ENCODE peak calls at places on chromosome 1, in nine cellular contexts. Q, K, Y, D, O, J, T, C and N are unnamed samples.

GRCh38 chr1:199265319-199265718 is 626.5 kb downstream of the PTPRC start:
- DNase-seq in Q (no peak), K (no peak), Y (no peak), D (no peak), O (no peak), J (no peak), T (no peak), C (no peak), N (no peak)

GRCh38 chr1:4631321-4631720 is 23.1 kb upstream of the AJAP1 start:
- DNase-seq in Q (no peak), K (no peak), Y (no peak), D (no peak), O (no peak), J (no peak), T (no peak), C (no peak), N (no peak)

GRCh38 chr1:206896261-206896660 is 982 bp upstream of the IL24 start:
- DNase-seq in Q (no peak), K (no peak), Y (no peak), D (no peak), O (no peak), J (no peak), T (no peak), C (no peak), N (no peak)

GRCh38 chr1:180542530-180543171 is 16.1 kb upstream of the OVAAL start:
- DNase-seq in Q (no peak), K (no peak), Y (no peak), D (no peak), O (peak; percentile 35), J (no peak), T (no peak), C (no peak), N (no peak)

GRCh38 chr1:95018602-95019369 is 54.0 kb downstream of the ALG14 start:
- DNase-seq in Q (no peak), K (peak; percentile 49), Y (peak; percentile 30), D (no peak), O (no peak), J (no peak), T (no peak), C (no peak), N (no peak)

GRCh38 chr1:247212914-247213617 is 41.2 kb upstream of the ZNF124 start:
- DNase-seq in Q (no peak), K (no peak), Y (no peak), D (no peak), O (no peak), J (no peak), T (no peak), C (no peak), N (no peak)

GRCh38 chr1:9270290-9270900 is 22.3 kb upstream of the SPSB1 start:
- DNase-seq in Q (no peak), K (peak; percentile 70), Y (no peak), D (no peak), O (no peak), J (no peak), T (no peak), C (no peak), N (no peak)

GRCh38 chr1:161168906-161169305 is 2.7 kb downstream of the PPOX start:
- DNase-seq in Q (no peak), K (no peak), Y (no peak), D (no peak), O (no peak), J (no peak), T (no peak), C (no peak), N (no peak)

GRCh38 chr1:71296551-71296950 is 215.7 kb upstream of the ZRANB2 start:
- DNase-seq in Q (no peak), K (no peak), Y (no peak), D (no peak), O (no peak), J (no peak), T (no peak), C (no peak), N (no peak)

GRCh38 chr1:31977361-31978131 is 36.1 kb upstream of the KHDRBS1 start:
- DNase-seq in Q (no peak), K (peak; percentile 58), Y (no peak), D (no peak), O (peak; percentile 6), J (peak; percentile 51), T (no peak), C (no peak), N (no peak)

GRCh38 chr1:20190761-20191160 is 4.4 kb upstream of the PLA2G2C start:
- DNase-seq in Q (no peak), K (no peak), Y (no peak), D (no peak), O (no peak), J (no peak), T (no peak), C (no peak), N (no peak)

GRCh38 chr1:206497774-206498173 is 9.6 kb upstream of the RASSF5 start:
- DNase-seq in Q (no peak), K (no peak), Y (no peak), D (no peak), O (no peak), J (no peak), T (no peak), C (no peak), N (no peak)

GRCh38 chr1:12502300-12503109 is 115.5 kb downstream of the DHRS3 start:
- DNase-seq in Q (no peak), K (peak; percentile 27), Y (no peak), D (no peak), O (no peak), J (no peak), T (peak; percentile 25), C (no peak), N (no peak)

DNA sequence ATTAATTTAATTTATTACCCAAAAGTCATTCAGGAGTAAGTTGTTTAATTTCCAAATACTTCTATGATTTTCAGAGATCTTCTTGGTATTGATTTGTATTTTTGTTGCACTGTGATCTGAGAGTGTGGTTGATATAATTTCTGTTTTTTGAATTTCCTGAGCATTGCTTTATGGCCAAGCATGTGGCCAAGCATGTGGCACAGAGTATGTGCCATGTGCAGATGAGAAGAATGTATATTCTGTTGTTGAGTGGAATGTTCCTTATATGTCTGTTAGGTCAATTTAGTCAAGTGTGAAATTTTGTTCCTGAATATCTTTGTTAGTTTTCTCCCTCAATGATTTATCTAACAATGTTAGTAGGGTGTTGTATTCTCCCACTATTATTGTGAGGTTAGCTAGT is 25.3 kb upstream of the IFI16 start:
- DNase-seq in Q (no peak), K (no peak), Y (no peak), D (no peak), O (no peak), J (no peak), T (no peak), C (no peak), N (no peak)
- TF ChIP-seq CTCF in Q (no peak), K (no peak), Y (no peak), D (no peak), O (no peak), J (no peak), T (no peak), C (no peak), N (no peak)

GRCh38 chr1:164631751-164632150 is 72.8 kb downstream of the PBX1 start:
- DNase-seq in Q (no peak), K (no peak), Y (no peak), D (no peak), O (no peak), J (no peak), T (no peak), C (no peak), N (no peak)
- TF ChIP-seq CTCF in Q (no peak), K (no peak), Y (no peak), D (no peak), O (no peak), J (no peak), T (no peak), C (no peak), N (no peak)

DNA sequence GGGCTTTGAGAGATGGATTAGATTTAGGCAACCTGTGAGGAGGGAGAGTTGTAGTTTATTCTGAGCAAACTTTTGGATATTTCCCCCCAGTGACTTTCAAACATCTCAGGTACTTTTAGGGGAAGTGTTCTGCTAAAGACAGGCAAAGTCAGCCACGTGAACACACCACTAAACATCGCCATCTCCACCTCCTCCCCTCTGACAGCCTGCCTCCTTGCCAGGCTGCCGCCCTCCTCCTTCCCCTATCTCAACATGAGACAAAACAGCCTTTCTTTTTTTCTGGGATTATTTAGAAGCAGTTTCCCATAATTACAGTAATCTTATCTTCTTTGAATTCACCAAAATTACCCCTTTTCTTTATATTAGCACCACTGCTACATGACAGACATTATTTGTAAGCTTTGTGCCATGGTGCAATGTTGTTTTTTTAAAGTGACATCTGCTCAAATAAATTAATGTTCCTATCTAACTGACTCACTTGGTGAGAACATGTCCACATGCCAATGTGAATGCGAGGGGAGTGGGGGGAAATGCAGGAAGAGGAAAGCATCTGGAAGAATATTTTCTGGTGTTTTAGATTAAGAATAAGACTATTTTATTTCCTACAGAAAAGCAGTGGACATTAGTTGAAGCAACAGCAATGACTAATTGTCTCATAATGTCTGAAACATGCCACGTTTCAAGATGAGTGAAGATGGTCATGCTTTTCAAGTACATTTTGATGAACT is 147.8 kb upstream of the ATP1B1 start:
- DNase-seq in Q (no peak), K (no peak), Y (no peak), D (no peak), O (no peak), J (no peak), T (no peak), C (no peak), N (no peak)
- TF ChIP-seq CTCF in Q (no peak), K (no peak), Y (no peak), D (no peak), O (no peak), J (no peak), T (no peak), C (no peak), N (no peak)

GRCh38 chr1:192489748-192490147 is 85.8 kb upstream of the RGS1 start:
- DNase-seq in Q (peak; percentile 80), K (peak; percentile 74), Y (peak; percentile 80), D (peak; percentile 92), O (peak; percentile 95), J (peak; percentile 51), T (peak; percentile 32), C (peak; percentile 45), N (no peak)

GRCh38 chr1:192489046-192489445 is 86.5 kb upstream of the RGS1 start:
- DNase-seq in Q (no peak), K (no peak), Y (no peak), D (no peak), O (no peak), J (peak; percentile 63), T (no peak), C (no peak), N (no peak)

GRCh38 chr1:192485692-192486436 is 89.7 kb upstream of the RGS1 start:
- DNase-seq in Q (peak; percentile 99), K (peak; percentile 85), Y (peak; percentile 89), D (peak; percentile 93), O (peak; percentile 92), J (no peak), T (no peak), C (peak; percentile 63), N (no peak)

GRCh38 chr1:192491804-192492554 is 83.6 kb upstream of the RGS1 start:
- DNase-seq in Q (no peak), K (peak; percentile 48), Y (no peak), D (no peak), O (no peak), J (no peak), T (no peak), C (no peak), N (no peak)

DNA sequence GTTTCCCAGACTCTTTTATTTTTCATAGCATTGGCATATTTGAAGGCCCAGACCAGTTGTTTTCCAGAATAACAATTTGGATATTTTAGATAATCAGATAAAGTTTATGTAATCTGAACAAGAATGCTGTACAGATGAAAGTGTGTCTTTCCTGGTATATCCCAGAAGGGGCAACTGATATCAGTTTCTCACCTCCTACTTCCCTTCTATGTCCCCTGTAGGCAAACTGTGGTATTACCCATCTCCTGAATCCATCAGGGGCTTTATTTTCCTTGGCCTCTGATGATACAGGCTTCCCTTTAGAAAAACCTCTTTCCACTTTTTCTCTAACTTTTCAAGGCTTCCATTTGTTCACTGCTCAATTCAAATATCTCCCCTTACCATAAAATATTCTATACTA is 87.5 kb upstream of the RGS1 start:
- DNase-seq in Q (no peak), K (peak; percentile 16), Y (no peak), D (no peak), O (no peak), J (no peak), T (no peak), C (no peak), N (no peak)
- TF ChIP-seq CTCF in Q (no peak), K (peak; percentile 18), Y (no peak), D (no peak), O (peak; percentile 26), J (peak; percentile 38), T (no peak), C (no peak), N (no peak)